ENCODE peak calls at places on chromosomes 12 and 14, in six cellular contexts. Q is cardiac muscle cell, O is heart left ventricle, D is fibroblast of pulmonary artery, H is tibial artery, W is OCI-LY7. K is an unnamed sample.

GRCh38 chr14:28661171-28661772 is 105.3 kb upstream of the FOXG1 start:
- DNase-seq in O (no peak), W (no peak), H (no peak), Q (peak), D (peak), K (peak)

GRCh38 chr12:98332626-98333025 is 182.8 kb upstream of the TMPO start:
- DNase-seq in W (peak), D (no peak), O (no peak), H (no peak), Q (no peak), K (no peak)

GRCh38 chr14:101507306-101508150 is 53.8 kb upstream of the DIO3 start:
- DNase-seq in W (no peak), Q (no peak), O (no peak), H (peak), D (no peak), K (no peak)

GRCh38 chr12:11861864-11862600 is 208.7 kb upstream of the BCL2L14 start:
- DNase-seq in H (no peak), O (no peak), D (no peak), W (no peak), Q (no peak), K (no peak)

GRCh38 chr14:87805315-87805723 is 187.7 kb downstream of the GALC start:
- DNase-seq in O (peak), W (peak), H (no peak), Q (peak), D (peak), K (peak)

GRCh38 chr14:53055003-53055402 is 98.1 kb downstream of the DDHD1 start:
- DNase-seq in Q (peak), D (peak), H (no peak), O (no peak), W (peak), K (peak)

GRCh38 chr12:13163868-13164267 is 32.7 kb upstream of the EMP1 start:
- DNase-seq in H (no peak), Q (no peak), O (no peak), D (no peak), W (no peak), K (peak)

GRCh38 chr12:123723011-123723410 is 10.9 kb downstream of the ATP6V0A2 start:
- DNase-seq in H (no peak), D (no peak), Q (no peak), O (no peak), W (no peak), K (no peak)

GRCh38 chr12:63045020-63045860 is 105.8 kb downstream of the AVPR1A start:
- DNase-seq in H (no peak), D (peak), W (no peak), O (no peak), Q (peak), K (peak)

GRCh38 chr14:75049731-75050201 is 1.5 kb downstream of the MLH3 start:
- DNase-seq in Q (peak), O (no peak), H (no peak), D (peak), W (no peak), K (peak)

GRCh38 chr14:51533877-51534553 is 117.7 kb upstream of the FRMD6 start:
- DNase-seq in D (no peak), H (no peak), W (no peak), Q (no peak), O (no peak), K (no peak)

GRCh38 chr12:46985816-46986215 is 93.6 kb upstream of the PCED1B start:
- DNase-seq in Q (no peak), H (no peak), O (no peak), D (no peak), W (no peak), K (no peak)

GRCh38 chr12:101018540-101018939 is 191.5 kb downstream of the SLC5A8 start:
- DNase-seq in H (no peak), Q (peak), W (no peak), O (no peak), D (peak), K (peak)

GRCh38 chr12:124928095-124928911 is 13.9 kb upstream of the UBC start:
- DNase-seq in D (peak), O (peak), W (no peak), H (peak), Q (peak), K (peak)

GRCh38 chr12:1529862-1530591 is 64.4 kb downstream of the FBXL14 start:
- DNase-seq in D (no peak), H (peak), O (no peak), Q (no peak), W (peak), K (peak)

GRCh38 chr12:1527789-1528188 is 66.6 kb downstream of the FBXL14 start:
- DNase-seq in W (no peak), Q (peak), D (peak), H (peak), O (no peak), K (peak)

GRCh38 chr12:1528791-1529190 is 65.6 kb downstream of the FBXL14 start:
- DNase-seq in H (peak), Q (no peak), O (no peak), W (no peak), D (no peak), K (no peak)

GRCh38 chr12:1530592-1531159 is 63.7 kb downstream of the FBXL14 start:
- DNase-seq in H (peak), O (no peak), D (no peak), W (peak), Q (no peak), K (no peak)

DNA sequence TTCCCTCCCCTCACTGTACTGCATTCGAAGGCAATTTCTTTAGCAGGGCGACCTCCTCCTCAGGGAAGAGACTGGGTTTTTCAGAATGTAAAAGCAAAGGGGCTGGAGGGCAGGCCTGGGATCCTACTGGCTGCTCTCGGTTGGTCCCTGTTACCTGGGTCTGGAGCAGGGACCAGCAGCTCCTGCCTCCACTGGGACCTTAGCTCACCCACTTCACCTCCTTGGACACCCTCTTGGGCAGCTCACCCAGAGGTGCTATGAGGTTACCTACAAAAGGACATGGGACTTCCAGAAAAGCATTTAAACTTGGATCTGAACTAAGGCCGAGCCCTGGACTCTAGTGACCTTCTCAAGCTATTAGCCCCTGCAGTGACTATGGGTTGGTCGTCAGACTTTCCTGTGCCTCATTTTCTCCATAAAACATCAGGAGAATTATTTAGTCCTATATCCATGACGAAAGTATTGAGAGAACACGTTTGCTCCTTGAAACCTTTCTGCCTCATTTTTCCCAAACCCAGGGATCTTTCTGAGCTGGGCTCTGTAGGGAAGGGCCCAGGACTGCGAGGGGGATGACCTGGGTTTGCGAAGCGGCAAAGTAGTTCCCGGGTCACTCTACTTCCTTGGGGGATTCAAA is 65.0 kb downstream of the FBXL14 start:
- DNase-seq in Q (no peak), D (no peak), O (no peak), H (peak), W (no peak), K (no peak)
- H3K4me3 ChIP-seq in Q (peak), D (no peak), O (peak), H (peak), W (peak), K (peak)

DNA sequence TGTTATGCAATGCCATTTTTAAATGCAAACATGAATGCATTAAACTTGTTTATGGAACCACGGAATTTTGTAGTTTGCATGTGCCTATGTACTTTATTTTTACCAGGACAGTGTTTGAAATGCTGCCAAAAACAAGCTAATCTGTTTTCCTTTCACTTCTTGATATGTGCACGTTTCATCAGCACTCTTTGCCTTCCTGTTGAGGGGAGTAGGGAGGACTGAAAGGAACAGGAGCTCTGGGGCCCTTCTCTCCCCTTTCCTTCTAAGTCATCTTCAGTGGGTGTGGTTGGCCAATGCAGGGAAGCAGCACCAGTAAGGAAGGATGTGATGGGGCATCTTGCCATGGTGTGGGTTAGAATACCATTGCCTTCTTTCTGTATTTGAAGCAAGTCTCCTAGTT is 12.1 kb upstream of the PPP4R4 start:
- DNase-seq in W (no peak), Q (peak), O (no peak), H (no peak), D (peak), K (no peak)
- H3K4me3 ChIP-seq in W (no peak), Q (no peak), O (no peak), H (no peak), D (no peak), K (no peak)

GRCh38 chr14:82047777-82048470 is 514.3 kb upstream of the SEL1L start:
- DNase-seq in Q (no peak), O (no peak), D (no peak), H (no peak), W (no peak), K (no peak)

GRCh38 chr14:82055511-82055910 is 521.9 kb upstream of the SEL1L start:
- DNase-seq in O (no peak), H (no peak), W (no peak), Q (no peak), D (no peak), K (no peak)

GRCh38 chr14:82052778-82053177 is 519.1 kb upstream of the SEL1L start:
- DNase-seq in W (no peak), H (no peak), O (no peak), D (no peak), Q (no peak), K (no peak)
- H3K4me3 ChIP-seq in W (no peak), H (no peak), O (no peak), D (no peak), Q (no peak), K (no peak)

GRCh38 chr14:64210211-64210610 is 84.0 kb downstream of the ESR2 start:
- DNase-seq in O (no peak), Q (no peak), H (no peak), D (no peak), W (no peak), K (no peak)
- H3K4me3 ChIP-seq in O (peak), Q (no peak), H (no peak), D (no peak), W (no peak), K (no peak)

GRCh38 chr12:111404362-111405148 is 1.2 kb upstream of the SH2B3 start:
- DNase-seq in Q (peak), W (peak), D (peak), H (peak), O (no peak), K (no peak)
- H3K4me3 ChIP-seq in Q (peak), W (peak), D (peak), H (peak), O (peak), K (peak)

GRCh38 chr14:72925171-72925759 is 999 bp upstream of the DCAF4 start:
- DNase-seq in H (peak), D (no peak), W (no peak), Q (no peak), O (no peak), K (no peak)
- H3K4me3 ChIP-seq in H (peak), D (peak), W (peak), Q (no peak), O (peak), K (peak)

GRCh38 chr14:95256776-95257060 is 63.0 kb downstream of the CLMN start:
- DNase-seq in D (no peak), O (no peak), H (no peak), Q (no peak), W (no peak), K (no peak)
- H3K4me3 ChIP-seq in D (no peak), O (no peak), H (no peak), Q (no peak), W (no peak), K (no peak)